ENCODE peak calls at places on chromosomes 6 and 20, in ten cellular contexts. X is astrocyte of the spinal cord; G is effector memory CD8-positive, alpha-beta T cell; S is SW480; Q is cerebellar cortex; D is effector CD4-positive, alpha-beta T cell; N is upper lobe of right lung; F is SK-N-DZ; I is sciatic nerve; W is HFF-Myc. R is an unnamed sample.

GRCh38 chr20:37898301-37899104 is 4.4 kb upstream of the VSTM2L start:
- DNase-seq in X (no peak), G (no peak), S (no peak), Q (no peak), D (no peak), N (no peak), F (no peak), I (no peak), W (no peak), R (no peak)

GRCh38 chr6:50390416-50390815 is 322.9 kb upstream of the TFAP2D start:
- DNase-seq in X (no peak), G (no peak), S (no peak), Q (no peak), D (no peak), N (no peak), F (no peak), I (no peak), W (no peak), R (no peak)

GRCh38 chr6:15527838-15528617 is 134.8 kb downstream of the DTNBP1 start:
- DNase-seq in X (no peak), G (no peak), S (no peak), Q (no peak), D (no peak), N (no peak), F (no peak), I (no peak), W (no peak), R (no peak)

GRCh38 chr6:137188855-137189254 is 15.4 kb upstream of the IL22RA2 start:
- DNase-seq in X (peak), G (no peak), S (no peak), Q (peak), D (no peak), N (no peak), F (peak), I (no peak), W (peak), R (no peak)

GRCh38 chr6:137430954-137431353 is 63.2 kb downstream of the OLIG3 start:
- DNase-seq in X (no peak), G (no peak), S (no peak), Q (no peak), D (no peak), N (no peak), F (no peak), I (no peak), W (no peak), R (no peak)

GRCh38 chr6:170097505-170098427 is 193.1 kb downstream of the DLL1 start:
- DNase-seq in X (no peak), G (no peak), S (no peak), Q (no peak), D (no peak), N (no peak), F (no peak), I (peak), W (no peak), R (no peak)

GRCh38 chr20:1757606-1758507 is 100.3 kb upstream of the SIRPG start:
- DNase-seq in X (no peak), G (no peak), S (no peak), Q (no peak), D (no peak), N (no peak), F (no peak), I (no peak), W (no peak), R (no peak)

GRCh38 chr20:54043044-54043967 is 27.1 kb downstream of the BCAS1 start:
- DNase-seq in X (no peak), G (no peak), S (no peak), Q (no peak), D (no peak), N (no peak), F (no peak), I (no peak), W (peak), R (no peak)

GRCh38 chr6:44645276-44645675 is 257.8 kb downstream of the CDC5L start:
- DNase-seq in X (no peak), G (no peak), S (no peak), Q (no peak), D (no peak), N (peak), F (no peak), I (no peak), W (no peak), R (no peak)

GRCh38 chr20:3865152-3865886 is 18.7 kb downstream of the MAVS start:
- DNase-seq in X (no peak), G (no peak), S (no peak), Q (no peak), D (no peak), N (no peak), F (no peak), I (no peak), W (no peak), R (no peak)

GRCh38 chr6:83854766-83855165 is 1.6 kb downstream of the RIPPLY2 start:
- DNase-seq in X (no peak), G (no peak), S (no peak), Q (no peak), D (no peak), N (no peak), F (no peak), I (no peak), W (no peak), R (no peak)

GRCh38 chr6:36722879-36723278 is 25.3 kb downstream of the RAB44 start:
- DNase-seq in X (no peak), G (no peak), S (no peak), Q (no peak), D (no peak), N (no peak), F (no peak), I (no peak), W (no peak), R (no peak)

GRCh38 chr6:786946-787763 is 94.2 kb upstream of the EXOC2 start:
- DNase-seq in X (no peak), G (no peak), S (no peak), Q (peak), D (no peak), N (no peak), F (no peak), I (no peak), W (no peak), R (no peak)

GRCh38 chr6:71332012-71332411 is 43.4 kb downstream of the OGFRL1 start:
- DNase-seq in X (no peak), G (no peak), S (peak), Q (no peak), D (no peak), N (no peak), F (no peak), I (no peak), W (no peak), R (no peak)

GRCh38 chr20:36773123-36773547 is 428 bp downstream of the DSN1 start:
- DNase-seq in X (peak), G (no peak), S (peak), Q (no peak), D (no peak), N (no peak), F (peak), I (no peak), W (no peak), R (no peak)

GRCh38 chr6:147868493-147869222 is 360.2 kb downstream of the SAMD5 start:
- DNase-seq in X (peak), G (no peak), S (no peak), Q (no peak), D (no peak), N (no peak), F (no peak), I (no peak), W (peak), R (no peak)

GRCh38 chr6:32047084-32047478 is 8.9 kb downstream of the CYP21A2 start:
- DNase-seq in X (peak), G (no peak), S (no peak), Q (no peak), D (no peak), N (no peak), F (no peak), I (peak), W (no peak), R (peak)

GRCh38 chr20:577167-577791 is 32.8 kb downstream of the TCF15 start:
- DNase-seq in X (no peak), G (no peak), S (no peak), Q (peak), D (no peak), N (no peak), F (peak), I (no peak), W (peak), R (no peak)

GRCh38 chr6:134512946-134513345 is 195.0 kb upstream of the SGK1 start:
- DNase-seq in X (no peak), G (no peak), S (no peak), Q (no peak), D (no peak), N (no peak), F (no peak), I (no peak), W (no peak), R (peak)

GRCh38 chr6:152378154-152378553 is 259.0 kb downstream of the SYNE1 start:
- DNase-seq in X (peak), G (no peak), S (peak), Q (no peak), D (no peak), N (no peak), F (no peak), I (no peak), W (no peak), R (no peak)

GRCh38 chr6:133225560-133225959 is 15.6 kb upstream of the EYA4 start:
- DNase-seq in X (no peak), G (no peak), S (no peak), Q (no peak), D (no peak), N (no peak), F (no peak), I (no peak), W (no peak), R (no peak)

GRCh38 chr6:4611441-4612129 is 164.6 kb upstream of the CDYL start:
- DNase-seq in X (no peak), G (no peak), S (no peak), Q (no peak), D (no peak), N (no peak), F (no peak), I (no peak), W (no peak), R (no peak)

GRCh38 chr6:20414711-20415110 is 13.0 kb downstream of the E2F3 start:
- DNase-seq in X (no peak), G (no peak), S (no peak), Q (no peak), D (no peak), N (no peak), F (no peak), I (no peak), W (no peak), R (no peak)

R was measured in PC-9.